ENCODE peak calls at places on chromosomes 2 and 18, in seven cellular contexts. One of them, this sample, is unnamed.
A peak's percentile ranks its signal among the peaks of the same experiment; 100 is the strongest.

GRCh38 chr2:11377915-11378649 is 33.6 kb upstream of the ROCK2 start:
- DNase-seq in substantia nigra: no peak
- DNase-seq in stimulated activated naive CD8-positive, alpha-beta T cell treated with anti-CD3 and anti-CD28 coated beads, Interleukin-15, Interleukin-2, amounts not matched to agents 100 U/mL and 50 U/mL, for 24 hours: no peak
- DNase-seq in NCI-H510A treated with DMSO at 0.1 percent for 48 hours: no peak
- DNase-seq in HFF-Myc: no peak
- DNase-seq in AG09309: no peak
- DNase-seq in body of pancreas: peak; percentile 36
- DNase-seq in this sample: no peak

GRCh38 chr2:134819334-134819733 is 19.1 kb upstream of the ACMSD start:
- DNase-seq in substantia nigra: no peak
- DNase-seq in stimulated activated naive CD8-positive, alpha-beta T cell treated with anti-CD3 and anti-CD28 coated beads, Interleukin-15, Interleukin-2, amounts not matched to agents 100 U/mL and 50 U/mL, for 24 hours: no peak
- DNase-seq in NCI-H510A treated with DMSO at 0.1 percent for 48 hours: no peak
- DNase-seq in HFF-Myc: no peak
- DNase-seq in AG09309: peak; percentile 11
- DNase-seq in body of pancreas: no peak
- DNase-seq in this sample: no peak

GRCh38 chr2:150410809-150411208 is 76.7 kb downstream of the RND3 start:
- DNase-seq in substantia nigra: no peak
- DNase-seq in stimulated activated naive CD8-positive, alpha-beta T cell treated with anti-CD3 and anti-CD28 coated beads, Interleukin-15, Interleukin-2, amounts not matched to agents 100 U/mL and 50 U/mL, for 24 hours: no peak
- DNase-seq in NCI-H510A treated with DMSO at 0.1 percent for 48 hours: no peak
- DNase-seq in HFF-Myc: no peak
- DNase-seq in AG09309: no peak
- DNase-seq in body of pancreas: no peak
- DNase-seq in this sample: no peak

GRCh38 chr2:101342625-101343008 is 34.1 kb upstream of the RNF149 start:
- DNase-seq in substantia nigra: no peak
- DNase-seq in stimulated activated naive CD8-positive, alpha-beta T cell treated with anti-CD3 and anti-CD28 coated beads, Interleukin-15, Interleukin-2, amounts not matched to agents 100 U/mL and 50 U/mL, for 24 hours: no peak
- DNase-seq in NCI-H510A treated with DMSO at 0.1 percent for 48 hours: no peak
- DNase-seq in HFF-Myc: no peak
- DNase-seq in AG09309: no peak
- DNase-seq in body of pancreas: no peak
- DNase-seq in this sample: no peak

GRCh38 chr2:177983183-177983788 is 89.3 kb downstream of the PDE11A start:
- DNase-seq in substantia nigra: no peak
- DNase-seq in stimulated activated naive CD8-positive, alpha-beta T cell treated with anti-CD3 and anti-CD28 coated beads, Interleukin-15, Interleukin-2, amounts not matched to agents 100 U/mL and 50 U/mL, for 24 hours: peak; percentile 5
- DNase-seq in NCI-H510A treated with DMSO at 0.1 percent for 48 hours: peak; percentile 93
- DNase-seq in HFF-Myc: peak; percentile 19
- DNase-seq in AG09309: no peak
- DNase-seq in body of pancreas: peak; percentile 51
- DNase-seq in this sample: no peak

GRCh38 chr2:239253705-239254104 is 147.1 kb downstream of the HDAC4 start:
- DNase-seq in substantia nigra: no peak
- DNase-seq in stimulated activated naive CD8-positive, alpha-beta T cell treated with anti-CD3 and anti-CD28 coated beads, Interleukin-15, Interleukin-2, amounts not matched to agents 100 U/mL and 50 U/mL, for 24 hours: no peak
- DNase-seq in NCI-H510A treated with DMSO at 0.1 percent for 48 hours: no peak
- DNase-seq in HFF-Myc: no peak
- DNase-seq in AG09309: no peak
- DNase-seq in body of pancreas: no peak
- DNase-seq in this sample: no peak

GRCh38 chr2:40584432-40584831 is 132.5 kb upstream of the SLC8A1 start:
- DNase-seq in substantia nigra: no peak
- DNase-seq in stimulated activated naive CD8-positive, alpha-beta T cell treated with anti-CD3 and anti-CD28 coated beads, Interleukin-15, Interleukin-2, amounts not matched to agents 100 U/mL and 50 U/mL, for 24 hours: no peak
- DNase-seq in NCI-H510A treated with DMSO at 0.1 percent for 48 hours: no peak
- DNase-seq in HFF-Myc: no peak
- DNase-seq in AG09309: no peak
- DNase-seq in body of pancreas: no peak
- DNase-seq in this sample: no peak

GRCh38 chr2:131052741-131053263 is 40.5 kb downstream of the FAM168B start:
- DNase-seq in substantia nigra: no peak
- DNase-seq in stimulated activated naive CD8-positive, alpha-beta T cell treated with anti-CD3 and anti-CD28 coated beads, Interleukin-15, Interleukin-2, amounts not matched to agents 100 U/mL and 50 U/mL, for 24 hours: no peak
- DNase-seq in NCI-H510A treated with DMSO at 0.1 percent for 48 hours: no peak
- DNase-seq in HFF-Myc: no peak
- DNase-seq in AG09309: no peak
- DNase-seq in body of pancreas: no peak
- DNase-seq in this sample: no peak

GRCh38 chr2:3443685-3444084 is 64.2 kb downstream of the TRAPPC12 start:
- DNase-seq in substantia nigra: no peak
- DNase-seq in stimulated activated naive CD8-positive, alpha-beta T cell treated with anti-CD3 and anti-CD28 coated beads, Interleukin-15, Interleukin-2, amounts not matched to agents 100 U/mL and 50 U/mL, for 24 hours: no peak
- DNase-seq in NCI-H510A treated with DMSO at 0.1 percent for 48 hours: no peak
- DNase-seq in HFF-Myc: no peak
- DNase-seq in AG09309: no peak
- DNase-seq in body of pancreas: no peak
- DNase-seq in this sample: no peak

GRCh38 chr2:42854207-42854818 is 61.9 kb upstream of the HAAO start:
- DNase-seq in substantia nigra: no peak
- DNase-seq in stimulated activated naive CD8-positive, alpha-beta T cell treated with anti-CD3 and anti-CD28 coated beads, Interleukin-15, Interleukin-2, amounts not matched to agents 100 U/mL and 50 U/mL, for 24 hours: no peak
- DNase-seq in NCI-H510A treated with DMSO at 0.1 percent for 48 hours: no peak
- DNase-seq in HFF-Myc: no peak
- DNase-seq in AG09309: no peak
- DNase-seq in body of pancreas: no peak
- DNase-seq in this sample: no peak

GRCh38 chr18:52070295-52070756 is 269.7 kb upstream of the DCC start:
- DNase-seq in substantia nigra: no peak
- DNase-seq in stimulated activated naive CD8-positive, alpha-beta T cell treated with anti-CD3 and anti-CD28 coated beads, Interleukin-15, Interleukin-2, amounts not matched to agents 100 U/mL and 50 U/mL, for 24 hours: no peak
- DNase-seq in NCI-H510A treated with DMSO at 0.1 percent for 48 hours: no peak
- DNase-seq in HFF-Myc: no peak
- DNase-seq in AG09309: no peak
- DNase-seq in body of pancreas: no peak
- DNase-seq in this sample: no peak

This sample was measured in activated CD8-positive, alpha-beta memory T cell treated with anti-CD3 and anti-CD28 coated beads for 24 hours.